ENCODE peak calls at places on chromosomes 13 and 19, in seven cellular contexts. G, S, Z, L, E, T and D are unnamed samples.

GRCh38 chr19:5032101-5032967 is 63.4 kb downstream of the KDM4B start:
- DNase-seq in T (no peak), E (no peak), G (no peak), Z (peak), S (no peak), L (no peak), D (no peak)

GRCh38 chr19:33580645-33581037 is 41.1 kb upstream of the CHST8 start:
- DNase-seq in T (no peak), Z (no peak), L (no peak), G (no peak), E (no peak), S (no peak), D (no peak)

GRCh38 chr19:1241417-1242095 is at the start of gene ATP5F1D:
- DNase-seq in S (peak), E (peak), G (peak), Z (peak), L (peak), T (peak), D (no peak)

GRCh38 chr13:48210178-48210577 is 22.8 kb upstream of the ITM2B start:
- DNase-seq in T (no peak), S (no peak), L (no peak), E (no peak), Z (peak), G (no peak), D (no peak)

GRCh38 chr13:112767506-112768471 is 78.0 kb downstream of the ATP11A start:
- DNase-seq in Z (no peak), G (peak), T (peak), S (no peak), E (no peak), L (peak), D (no peak)

GRCh38 chr13:58852076-58852475 is 1220.5 kb downstream of the PCDH17 start:
- DNase-seq in L (no peak), S (no peak), E (no peak), Z (peak), G (no peak), T (no peak), D (no peak)

GRCh38 chr13:99085139-99085845 is 107.4 kb upstream of the DOCK9 start:
- DNase-seq in S (peak), E (no peak), L (no peak), G (peak), Z (no peak), T (no peak), D (no peak)

GRCh38 chr13:31012285-31013024 is 80.0 kb downstream of the TEX26 start:
- DNase-seq in G (no peak), T (no peak), Z (peak), L (no peak), S (no peak), E (no peak), D (no peak)

GRCh38 chr19:13209797-13210775 is 59.9 kb downstream of the IER2 start:
- DNase-seq in Z (no peak), G (no peak), E (no peak), L (no peak), S (no peak), T (no peak), D (no peak)

GRCh38 chr19:42251572-42251990 is 3.3 kb downstream of the ERF start:
- DNase-seq in Z (no peak), L (no peak), S (no peak), T (no peak), E (no peak), G (no peak), D (no peak)

GRCh38 chr19:49488863-49489537 is 1.6 kb downstream of the RPL13A start:
- DNase-seq in S (no peak), T (no peak), Z (no peak), L (no peak), E (no peak), G (no peak), D (no peak)

GRCh38 chr19:13961826-13962737 is 9.8 kb downstream of the DCAF15 start:
- DNase-seq in S (no peak), E (no peak), T (no peak), G (no peak), L (no peak), Z (no peak), D (no peak)

GRCh38 chr13:52454459-52454824 is 836 bp upstream of the CKAP2 start:
- DNase-seq in L (no peak), T (no peak), S (no peak), E (no peak), Z (no peak), G (peak), D (no peak)

GRCh38 chr13:106372199-106373160 is 163.0 kb downstream of the EFNB2 start:
- DNase-seq in Z (peak), T (no peak), G (no peak), E (no peak), L (no peak), S (no peak), D (no peak)

GRCh38 chr19:49553451-49554271 is 25.9 kb downstream of the RCN3 start:
- DNase-seq in S (no peak), Z (peak), T (no peak), L (no peak), G (peak), E (no peak), D (no peak)

GRCh38 chr19:48351341-48351752 is 12.4 kb downstream of the TMEM143 start:
- DNase-seq in G (peak), E (peak), L (peak), T (peak), Z (peak), S (peak), D (peak)
- TF ChIP-seq CTCF in G (peak), E (peak), L (peak), T (peak), Z (peak), S (peak), D (no peak)

GRCh38 chr19:31054430-31054829 is 294.8 kb downstream of the TSHZ3 start:
- DNase-seq in G (peak), L (no peak), Z (peak), S (peak), E (no peak), T (no peak), D (no peak)
- TF ChIP-seq CTCF in G (no peak), L (peak), Z (peak), S (peak), E (no peak), T (no peak), D (no peak)

GRCh38 chr19:15195381-15195964 is 5.3 kb downstream of the NOTCH3 start:
- DNase-seq in L (peak), T (peak), S (peak), Z (peak), G (peak), E (peak), D (no peak)
- TF ChIP-seq CTCF in L (no peak), T (no peak), S (no peak), Z (no peak), G (no peak), E (no peak), D (no peak)

GRCh38 chr13:23778007-23778687 is 111.1 kb downstream of the MIPEP start:
- DNase-seq in S (no peak), E (no peak), G (no peak), T (no peak), L (no peak), Z (no peak), D (no peak)
- TF ChIP-seq CTCF in S (no peak), E (no peak), G (no peak), T (no peak), L (no peak), Z (peak), D (no peak)

GRCh38 chr19:46571495-46571894 is 29.6 kb upstream of the CALM3 start:
- DNase-seq in L (no peak), G (no peak), E (no peak), Z (peak), S (no peak), T (no peak), D (no peak)
- TF ChIP-seq CTCF in L (no peak), G (no peak), E (no peak), Z (peak), S (peak), T (no peak), D (no peak)

DNA sequence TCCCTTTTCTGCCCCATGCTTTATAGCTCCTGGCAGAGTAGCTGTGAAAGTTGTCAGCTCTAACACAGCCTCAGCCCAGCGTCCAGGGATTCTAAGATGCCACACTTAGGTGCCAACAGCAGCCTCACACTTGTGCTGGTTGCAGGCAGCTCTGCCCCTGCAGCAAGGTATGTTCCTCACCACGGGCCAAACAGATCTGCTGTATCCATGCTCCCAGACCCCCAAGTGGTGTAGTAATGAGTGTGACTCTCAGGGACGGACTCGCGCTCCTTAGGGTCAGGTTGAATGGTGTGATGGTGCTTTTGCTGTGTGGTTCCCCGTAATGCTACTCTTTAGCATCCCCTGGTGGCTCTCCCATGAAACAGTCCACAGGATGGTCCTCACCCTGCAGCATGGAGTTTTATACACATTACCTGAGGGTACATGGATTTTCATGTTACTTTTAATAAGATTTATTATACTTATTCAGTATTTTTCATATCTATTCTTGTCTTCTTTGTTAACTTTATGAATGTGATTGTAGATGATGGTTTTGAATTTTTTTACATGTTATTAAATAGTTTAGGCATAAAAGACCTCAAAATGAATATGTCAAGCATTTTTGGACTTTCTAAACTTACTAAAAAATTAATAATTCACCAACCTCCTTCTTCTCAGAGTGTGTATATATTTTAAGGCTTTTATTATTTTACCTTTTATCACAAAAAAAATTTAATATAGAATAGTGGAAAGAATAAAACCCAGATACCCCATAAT is 232.5 kb downstream of the SLC7A1 start:
- DNase-seq in S (peak), L (no peak), E (peak), T (no peak), G (no peak), Z (peak), D (no peak)
- TF ChIP-seq CTCF in S (peak), L (peak), E (peak), T (peak), G (peak), Z (peak), D (no peak)

GRCh38 chr19:52690395-52691214 is 44.2 kb downstream of the ZNF611 start:
- DNase-seq in S (peak), Z (peak), L (peak), G (peak), E (peak), T (peak), D (peak)
- TF ChIP-seq CTCF in S (no peak), Z (peak), L (peak), G (peak), E (peak), T (no peak), D (no peak)